ENCODE peak calls at places on chromosome 14, in six cellular contexts. S is H9, D is right atrium auricular region, L is stomach, O is body of pancreas, N is left ventricle myocardium inferior. I is an unnamed sample. For H3K27me3 and H3K9me3, the result is how much of the 10 kb centered on the place peaks cover.

GRCh38 chr14:29548948-29549370 is 378.7 kb downstream of the PRKD1 start:
- DNase-seq in S (no peak), D (no peak), L (no peak), O (no peak), N (no peak), I (no peak)

GRCh38 chr14:53964249-53964648 is 7.6 kb upstream of the BMP4 start:
- DNase-seq in S (no peak), D (no peak), L (no peak), O (no peak), N (no peak), I (no peak)

GRCh38 chr14:103346286-103346685 is 12.2 kb downstream of the EIF5 start:
- DNase-seq in S (no peak), D (no peak), L (no peak), O (no peak), N (no peak), I (no peak)

GRCh38 chr14:84403585-84403984 is 1126.4 kb upstream of the FLRT2 start:
- DNase-seq in S (peak), D (no peak), L (peak), O (no peak), N (no peak), I (no peak)

GRCh38 chr14:64937176-64937820 is 5.2 kb downstream of the GPX2 start:
- DNase-seq in S (no peak), D (no peak), L (no peak), O (no peak), N (peak), I (no peak)

GRCh38 chr14:57729208-57730187 is 136.4 kb downstream of the SLC35F4 start:
- DNase-seq in S (peak), D (no peak), L (no peak), O (no peak), N (no peak), I (no peak)

GRCh38 chr14:65732112-65732511 is 319.6 kb downstream of the FUT8 start:
- DNase-seq in S (no peak), D (no peak), L (no peak), O (no peak), N (no peak), I (no peak)

GRCh38 chr14:84085493-84085892 is 1444.5 kb upstream of the FLRT2 start:
- DNase-seq in S (no peak), D (no peak), L (no peak), O (no peak), N (no peak), I (no peak)

GRCh38 chr14:50937800-50938199 is 6.5 kb downstream of the PYGL start:
- DNase-seq in S (no peak), D (no peak), L (no peak), O (no peak), N (no peak), I (no peak)

GRCh38 chr14:35410858-35411257 is 6.3 kb upstream of the NFKBIA start:
- DNase-seq in S (no peak), D (no peak), L (no peak), O (no peak), N (no peak), I (no peak)

DNA sequence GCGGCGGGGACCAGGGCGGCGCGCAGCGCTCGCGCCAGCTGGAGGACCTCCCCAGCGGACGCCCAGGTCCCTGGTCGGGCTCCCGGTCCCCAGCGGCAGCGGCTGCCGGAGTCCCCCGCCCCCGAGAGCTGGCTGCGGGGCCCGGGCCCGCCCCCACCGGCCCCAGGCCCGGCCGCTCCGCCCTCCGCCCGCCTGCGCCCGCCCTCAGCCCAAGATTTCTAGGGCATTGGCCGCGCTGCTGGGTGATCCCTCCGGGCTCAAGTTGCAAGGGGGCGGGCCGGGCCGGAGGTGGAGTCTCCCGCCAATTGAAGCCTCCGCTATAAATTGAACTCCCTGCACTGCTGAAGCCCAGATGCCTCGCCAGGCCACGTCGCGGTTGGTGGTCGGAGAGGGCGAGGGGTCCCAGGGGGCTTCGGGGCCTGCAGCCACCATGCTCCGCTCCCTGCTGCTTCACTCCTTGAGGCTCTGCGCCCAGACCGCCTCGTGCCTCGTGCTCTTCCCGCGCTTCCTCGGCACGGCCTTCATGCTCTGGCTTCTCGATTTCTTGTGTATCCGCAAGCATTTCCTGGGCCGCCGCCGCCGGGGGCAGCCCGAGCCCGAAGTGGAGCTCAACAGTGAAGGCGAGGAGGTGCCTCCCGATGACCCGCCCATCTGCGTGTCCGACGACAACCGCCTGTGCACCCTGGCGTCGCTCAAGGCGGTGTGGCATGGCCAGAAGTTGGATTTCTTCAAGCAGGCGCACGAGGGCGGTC is at the start of gene DIO3:
- DNase-seq in S (peak), D (no peak), L (no peak), O (peak), N (no peak), I (no peak)
- H3K27me3 ChIP-seq in S (half or more), D (under half), L (half or more), O (under half), N (half or more), I (under half)

DNA sequence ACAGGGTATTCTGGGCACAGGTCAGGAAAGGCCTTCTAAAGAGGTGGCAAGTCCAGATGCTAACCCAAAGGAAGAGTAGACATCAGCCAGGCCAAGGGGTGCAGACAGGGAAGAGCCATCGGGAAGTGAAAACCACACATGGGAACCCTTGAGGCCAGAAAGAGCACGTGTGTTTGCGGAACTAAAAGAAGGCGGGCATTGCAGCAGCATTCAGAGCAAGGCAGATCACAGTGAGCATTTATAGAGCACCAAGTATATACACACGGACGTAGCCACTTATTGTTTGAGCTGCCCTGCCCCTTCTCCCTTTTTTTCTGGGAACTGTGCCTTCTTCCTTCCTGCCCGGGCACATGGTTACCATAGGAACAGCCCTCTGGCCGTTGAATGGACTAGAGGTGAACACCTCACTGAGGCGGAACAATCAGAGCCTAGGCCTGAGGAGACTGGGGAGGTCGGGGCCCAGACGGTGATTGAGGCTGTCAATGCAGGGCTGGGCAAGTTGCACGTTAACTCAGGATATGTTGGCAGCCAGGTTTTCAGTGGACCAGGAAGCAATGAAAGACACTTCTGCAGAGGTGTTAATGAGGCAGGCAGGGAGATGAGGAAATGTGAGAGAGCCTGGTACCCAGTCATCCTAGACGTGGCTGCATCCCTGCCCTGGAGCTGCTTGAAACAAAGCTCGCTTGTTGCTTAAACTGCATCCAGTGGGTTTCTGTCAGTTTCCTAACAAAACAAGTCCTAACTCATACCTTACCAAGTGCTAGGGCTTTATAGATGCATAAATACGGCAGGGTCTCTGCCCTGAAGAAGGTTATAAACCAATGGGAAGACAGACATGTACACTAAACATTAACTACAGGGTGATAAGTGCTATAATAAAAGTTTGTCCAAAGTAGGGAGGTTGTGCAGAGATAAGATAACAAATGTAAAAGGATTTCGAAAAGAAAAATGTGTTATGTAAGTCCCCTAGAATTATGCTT is 34.2 kb downstream of the MOAP1 start:
- DNase-seq in S (no peak), D (no peak), L (peak), O (peak), N (no peak), I (no peak)
- TF ChIP-seq CTCF in S (no peak), D (no peak), L (no peak), O (no peak), N (no peak), I (no peak)

GRCh38 chr14:68718033-68718725 is 74.7 kb downstream of the ZFP36L1 start:
- DNase-seq in S (no peak), D (no peak), L (no peak), O (no peak), N (no peak), I (no peak)
- H3K9me3 ChIP-seq in S (under half), D (under half), L (under half), O (under half), N (under half), I (under half)

GRCh38 chr14:104556256-104557021 is 23.1 kb upstream of the C14orf180 start:
- DNase-seq in S (no peak), D (no peak), L (no peak), O (peak), N (peak), I (no peak)
- H3K27me3 ChIP-seq in S (under half), D (under half), L (half or more), O (under half), N (half or more), I (under half)

DNA sequence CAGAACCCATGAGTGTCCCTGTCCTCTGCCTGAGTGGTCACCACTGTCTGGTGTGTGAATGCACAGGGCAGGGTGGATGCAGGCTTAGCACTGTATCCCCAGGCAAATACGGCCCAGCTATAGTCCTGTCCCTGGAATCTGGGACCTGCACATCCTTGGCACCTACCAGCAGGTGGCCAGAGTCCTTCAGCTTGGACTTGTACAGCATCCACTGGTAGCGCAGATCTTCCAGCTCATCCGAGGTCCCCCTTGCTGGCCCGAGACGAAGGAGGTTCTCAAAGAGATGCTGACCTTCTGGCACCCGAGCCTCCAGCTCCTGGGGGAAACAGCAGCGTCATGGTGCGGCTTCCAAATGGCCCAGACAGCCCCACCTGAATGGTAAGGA is 83.4 kb downstream of the SYNE3 start:
- DNase-seq in S (no peak), D (no peak), L (no peak), O (no peak), N (no peak), I (no peak)
- TF ChIP-seq CTCF in S (no peak), D (no peak), L (no peak), O (no peak), N (no peak), I (no peak)

DNA sequence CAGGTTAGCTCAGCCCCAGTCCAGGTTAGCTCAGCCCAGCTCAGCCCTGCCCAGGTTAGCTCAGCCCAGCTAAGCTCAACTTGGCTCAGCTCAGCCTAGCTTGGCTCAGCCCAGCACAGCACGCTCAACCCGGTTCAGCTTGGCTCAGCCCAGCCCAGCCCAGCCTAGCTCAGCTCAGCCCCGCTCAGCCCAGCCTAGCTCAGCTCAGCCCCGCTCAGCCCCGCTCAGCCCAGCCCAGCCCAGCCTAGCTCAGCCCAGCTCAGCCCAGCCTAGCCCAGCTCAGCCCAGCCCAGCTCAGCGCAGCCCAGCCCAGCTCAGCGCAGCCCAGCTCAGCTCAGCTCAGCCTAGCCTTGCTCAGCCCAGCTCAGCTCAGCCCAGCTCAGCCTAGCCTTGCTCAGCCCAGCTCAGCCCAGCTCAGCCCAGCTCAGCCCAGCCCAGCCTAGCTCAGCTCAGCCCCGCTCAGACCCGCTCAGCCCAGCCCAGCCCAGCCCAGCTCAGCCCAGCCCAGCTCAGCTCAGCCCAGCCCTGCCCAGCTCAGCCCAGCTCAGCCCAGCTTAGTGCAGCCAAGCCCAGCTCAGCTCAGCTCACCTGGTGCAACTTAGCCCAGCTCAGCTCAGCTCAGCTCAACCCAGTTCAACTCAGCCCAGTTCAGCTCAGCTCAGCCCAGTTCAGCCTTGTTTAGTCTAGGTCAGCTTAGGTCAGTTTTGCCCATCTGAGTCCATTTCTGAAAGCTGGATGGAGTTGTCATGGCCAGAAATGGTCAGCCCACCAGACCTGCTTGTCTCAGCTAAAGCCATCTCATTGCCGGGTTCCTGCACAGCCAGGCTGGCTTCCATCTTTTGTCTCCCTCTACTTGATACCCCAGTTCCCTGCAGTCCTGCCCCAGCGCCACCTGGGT is 333.6 kb downstream of the TMEM121 start:
- DNase-seq in S (no peak), D (no peak), L (peak), O (peak), N (peak), I (peak)
- H3K9me3 ChIP-seq in S (half or more), D (under half), L (under half), O (under half), N (under half), I (under half)

GRCh38 chr14:23571701-23572523 is 4.3 kb upstream of the AP1G2 start:
- DNase-seq in S (no peak), D (no peak), L (no peak), O (no peak), N (no peak), I (peak)

GRCh38 chr14:23570806-23571483 is 3.4 kb upstream of the AP1G2 start:
- DNase-seq in S (peak), D (no peak), L (no peak), O (no peak), N (no peak), I (no peak)

GRCh38 chr14:23572524-23572828 is 4.9 kb upstream of the AP1G2 start:
- DNase-seq in S (no peak), D (no peak), L (no peak), O (no peak), N (no peak), I (no peak)

GRCh38 chr14:23573384-23573783 is 5.2 kb downstream of the JPH4 start:
- DNase-seq in S (no peak), D (no peak), L (peak), O (no peak), N (no peak), I (no peak)

DNA sequence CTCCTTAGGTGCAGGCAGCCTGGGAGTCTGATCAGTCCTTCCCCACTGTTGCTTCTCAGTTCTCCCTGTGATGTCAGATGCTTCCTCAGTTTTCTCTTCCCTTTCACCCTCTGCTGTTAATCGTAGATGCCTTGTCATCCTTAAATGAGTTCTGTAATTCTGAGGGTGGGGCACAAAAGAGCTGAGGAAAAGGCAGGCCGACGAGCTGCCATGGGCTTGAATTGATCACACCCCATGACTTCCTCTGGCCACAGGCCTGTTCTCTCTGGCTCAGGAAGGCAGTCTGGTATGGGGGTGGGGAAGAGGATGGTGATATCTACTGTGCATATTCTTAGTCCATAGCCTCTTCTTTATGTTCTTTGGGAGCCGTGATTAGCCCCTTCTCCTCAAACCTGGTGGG is 5.2 kb upstream of the AP1G2 start:
- DNase-seq in S (no peak), D (no peak), L (no peak), O (no peak), N (no peak), I (no peak)
- H3K27me3 ChIP-seq in S (under half), D (under half), L (half or more), O (under half), N (half or more), I (under half)

DNA sequence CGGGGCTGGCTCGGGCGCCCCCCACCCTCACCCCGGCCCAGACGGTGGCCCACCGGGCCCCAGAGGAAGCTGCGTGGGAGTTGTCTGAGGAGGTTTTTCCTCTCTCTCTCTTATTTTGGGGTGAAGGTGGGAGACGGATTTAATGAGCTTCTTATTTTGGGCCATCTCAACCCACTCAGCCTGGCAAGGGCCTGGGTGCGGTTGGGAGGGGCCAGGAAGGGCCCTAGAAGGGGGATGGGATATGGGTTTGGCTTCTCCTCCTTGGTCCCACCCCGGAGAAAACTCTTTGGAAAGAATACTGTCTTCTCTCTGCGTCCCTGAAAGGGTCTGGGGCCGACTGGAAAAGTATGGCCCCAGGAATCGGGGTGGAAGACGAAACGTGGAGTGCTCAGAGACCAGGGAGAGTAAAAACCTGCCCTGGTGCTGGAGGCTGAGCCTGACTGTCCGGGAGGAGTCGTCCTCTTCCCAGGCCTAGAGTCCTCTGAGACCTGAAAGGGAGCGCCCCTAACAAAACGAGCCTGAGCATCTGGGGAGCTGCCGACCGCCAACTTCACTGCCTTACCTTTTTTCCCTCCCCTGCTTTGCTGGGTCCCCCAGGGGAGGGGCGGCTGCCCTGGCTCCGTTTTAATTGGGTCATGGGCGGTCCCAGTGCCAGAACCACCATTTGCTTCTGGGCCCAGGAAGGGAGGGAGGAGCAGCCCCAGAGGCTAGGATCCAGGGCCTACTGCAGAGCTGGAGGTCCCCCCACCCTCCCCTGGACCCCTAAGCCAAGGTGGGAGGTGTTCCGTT is 1.6 kb downstream of the MMP14 start:
- DNase-seq in S (no peak), D (no peak), L (no peak), O (peak), N (peak), I (no peak)
- TF ChIP-seq CTCF in S (no peak), D (no peak), L (no peak), O (no peak), N (no peak), I (no peak)